ENCODE peak calls at places on chromosomes 5 and 9, in nine cellular contexts. B is astrocyte, N is thoracic aorta, G is BE2C, C is mammary epithelial cell, S is PC-9, Z is A673, H is cardiac muscle cell, L is pancreas. E is an unnamed sample.

GRCh38 chr5:64827703-64828102 is 59.0 kb downstream of the CWC27 start:
- DNase-seq in B (no peak), N (no peak), G (no peak), C (no peak), S (no peak), Z (no peak), H (peak; percentile 49), L (no peak), E (no peak)

GRCh38 chr9:127555830-127556820 is 56.0 kb upstream of the STXBP1 start:
- DNase-seq in B (peak; percentile 95), N (peak; percentile 87), G (no peak), C (peak; percentile 94), S (peak; percentile 94), Z (peak; percentile 82), H (peak; percentile 95), L (peak; percentile 73), E (peak; percentile 58)

GRCh38 chr9:4035809-4036208 is 264.1 kb downstream of the GLIS3 start:
- DNase-seq in B (no peak), N (no peak), G (no peak), C (no peak), S (no peak), Z (no peak), H (no peak), L (no peak), E (no peak)

GRCh38 chr5:120052916-120053828 is 410.9 kb upstream of the PRR16 start:
- DNase-seq in B (no peak), N (no peak), G (no peak), C (no peak), S (no peak), Z (no peak), H (no peak), L (no peak), E (no peak)

GRCh38 chr5:143583385-143583784 is 179.9 kb upstream of the NR3C1 start:
- DNase-seq in B (no peak), N (no peak), G (no peak), C (peak; percentile 9), S (no peak), Z (no peak), H (no peak), L (no peak), E (no peak)

GRCh38 chr5:62496876-62497275 is 81.7 kb upstream of the LRRC70 start:
- DNase-seq in B (no peak), N (no peak), G (no peak), C (no peak), S (no peak), Z (no peak), H (no peak), L (no peak), E (no peak)

GRCh38 chr9:21994996-21995651 is 533 bp downstream of the CDKN2B-AS1 start:
- DNase-seq in B (peak; percentile 63), N (no peak), G (peak; percentile 80), C (peak; percentile 80), S (peak; percentile 76), Z (no peak), H (peak; percentile 74), L (peak; percentile 49), E (peak; percentile 66)

GRCh38 chr5:99177796-99178195 is 249.0 kb upstream of the CHD1 start:
- DNase-seq in B (no peak), N (no peak), G (no peak), C (no peak), S (no peak), Z (no peak), H (no peak), L (no peak), E (no peak)

GRCh38 chr5:168681556-168682183 is 102.5 kb upstream of the PANK3 start:
- DNase-seq in B (peak; percentile 54), N (no peak), G (no peak), C (peak; percentile 27), S (no peak), Z (no peak), H (peak; percentile 80), L (no peak), E (peak; percentile 31)

GRCh38 chr5:159805021-159805420 is 111.3 kb upstream of the ADRA1B start:
- DNase-seq in B (peak; percentile 48), N (no peak), G (no peak), C (no peak), S (no peak), Z (no peak), H (peak; percentile 23), L (no peak), E (peak; percentile 25)

GRCh38 chr5:125302577-125302976 is 556.1 kb upstream of the ZNF608 start:
- DNase-seq in B (no peak), N (no peak), G (no peak), C (peak; percentile 25), S (no peak), Z (no peak), H (no peak), L (no peak), E (no peak)

GRCh38 chr5:179127136-179128040 is 67.2 kb downstream of the ZNF354C start:
- DNase-seq in B (no peak), N (no peak), G (no peak), C (no peak), S (no peak), Z (no peak), H (no peak), L (no peak), E (no peak)

GRCh38 chr5:165137701-165138100 is 1632.3 kb downstream of the MAT2B start:
- DNase-seq in B (no peak), N (no peak), G (no peak), C (no peak), S (no peak), Z (no peak), H (no peak), L (no peak), E (no peak)

GRCh38 chr9:135165756-135166519 is 78.5 kb downstream of the OLFM1 start:
- DNase-seq in B (no peak), N (no peak), G (peak; percentile 90), C (no peak), S (no peak), Z (no peak), H (no peak), L (no peak), E (no peak)

DNA sequence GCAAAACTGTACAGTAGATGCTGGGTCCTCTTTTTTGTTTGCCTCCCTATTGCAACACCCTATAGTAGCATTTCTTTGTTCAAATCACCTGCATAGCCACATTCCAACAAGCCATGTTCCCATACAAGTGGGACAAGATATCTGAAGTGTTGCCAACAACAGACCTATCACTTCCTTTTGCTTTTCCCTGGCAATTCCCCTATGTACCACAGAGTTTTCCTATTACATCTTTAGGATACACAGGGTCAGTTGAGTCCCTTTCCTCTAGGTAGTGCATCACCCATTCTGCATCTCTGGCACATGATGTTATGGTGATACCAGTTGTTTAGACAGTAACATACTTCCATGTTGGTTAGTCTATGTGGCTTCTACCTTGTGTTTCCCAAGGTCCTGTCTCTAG is 125.1 kb upstream of the FBXL7 start:
- DNase-seq in B (no peak), N (no peak), G (no peak), C (no peak), S (no peak), Z (no peak), H (no peak), L (no peak), E (no peak)
- H3K4me1 ChIP-seq in B (no peaks in the 10 kb centered on the region), N (no peaks in the 10 kb centered on the region), G (no peaks in the 10 kb centered on the region), C (no peaks in the 10 kb centered on the region), S (no peaks in the 10 kb centered on the region), Z (no peaks in the 10 kb centered on the region), H (no peaks in the 10 kb centered on the region), L (no peaks in the 10 kb centered on the region), E (no peaks in the 10 kb centered on the region)

GRCh38 chr5:66808663-66809062 is 212.5 kb downstream of the MAST4 start:
- DNase-seq in B (no peak), N (no peak), G (no peak), C (no peak), S (no peak), Z (no peak), H (no peak), L (no peak), E (no peak)

GRCh38 chr5:66810151-66810550 is 214.0 kb downstream of the MAST4 start:
- DNase-seq in B (no peak), N (no peak), G (no peak), C (no peak), S (no peak), Z (no peak), H (no peak), L (no peak), E (no peak)

GRCh38 chr5:66805514-66806430 is 209.6 kb downstream of the MAST4 start:
- DNase-seq in B (no peak), N (no peak), G (no peak), C (no peak), S (no peak), Z (no peak), H (no peak), L (no peak), E (no peak)

GRCh38 chr5:66810747-66811355 is 214.7 kb downstream of the MAST4 start:
- DNase-seq in B (no peak), N (no peak), G (no peak), C (no peak), S (no peak), Z (no peak), H (no peak), L (no peak), E (no peak)

DNA sequence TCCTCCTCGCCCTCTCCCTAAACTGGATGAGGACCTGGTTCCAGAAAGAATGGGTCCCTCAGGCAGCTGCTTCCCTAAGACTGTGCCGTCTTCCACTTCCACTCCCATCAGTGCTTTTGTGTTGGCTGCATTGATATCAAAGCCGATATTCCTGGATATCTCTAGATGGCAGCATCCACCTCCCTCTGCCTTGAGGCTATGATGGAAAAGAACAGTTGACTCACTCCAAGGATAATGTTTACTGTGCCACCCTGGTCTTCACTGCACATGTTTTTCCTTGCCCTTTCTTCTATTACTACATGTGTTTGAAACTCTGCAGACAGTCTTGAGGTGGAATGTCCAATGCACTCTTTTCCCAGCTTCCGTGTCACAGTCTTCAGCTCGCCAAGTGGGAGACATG is 211.6 kb downstream of the MAST4 start:
- DNase-seq in B (peak; percentile 38), N (no peak), G (peak; percentile 50), C (peak; percentile 80), S (peak; percentile 32), Z (peak; percentile 51), H (peak; percentile 64), L (no peak), E (no peak)
- TF ChIP-seq CTCF in B (peak; percentile 53), N (peak; percentile 24), G (peak; percentile 62), C (peak; percentile 75), S (peak; percentile 58), Z (peak; percentile 50), H (peak; percentile 45), L (no peak), E (peak; percentile 54)

DNA sequence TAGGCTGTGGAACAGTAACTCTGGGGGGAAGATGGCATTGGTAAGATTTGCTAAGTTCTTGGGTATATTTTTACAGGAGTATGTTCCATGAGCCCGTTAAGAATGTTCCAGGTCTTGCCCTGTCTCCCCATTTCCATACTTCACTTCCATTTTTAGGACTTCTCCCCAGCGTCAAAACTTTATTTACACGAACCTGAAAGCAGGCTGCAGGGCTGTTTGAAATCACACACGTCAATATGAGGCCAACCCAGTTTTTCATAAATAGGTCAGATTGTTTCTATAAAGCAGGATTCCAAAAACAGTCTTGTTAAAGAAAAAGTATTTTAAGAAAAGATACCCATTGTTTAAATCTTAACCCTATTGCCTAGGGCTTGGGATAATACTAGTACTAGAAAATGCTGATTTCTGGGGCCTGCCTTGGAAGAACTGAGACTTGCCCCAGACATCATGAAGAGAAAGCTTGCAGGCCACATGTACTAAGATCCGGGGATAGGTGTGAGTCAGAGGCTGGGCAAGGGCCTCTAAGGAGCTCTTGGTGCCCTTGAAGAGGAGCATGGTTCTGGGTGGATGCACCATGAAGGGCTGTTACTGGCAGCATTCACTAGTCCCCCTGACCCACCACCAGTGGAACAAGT is 24.2 kb downstream of the TRIO start:
- DNase-seq in B (peak; percentile 69), N (no peak), G (no peak), C (peak; percentile 55), S (no peak), Z (no peak), H (peak; percentile 38), L (no peak), E (no peak)
- H3K4me1 ChIP-seq in B (peaks cover 74% of the 10 kb centered on the region), N (peaks cover 63% of the 10 kb centered on the region), G (peaks cover 9% of the 10 kb centered on the region), C (peaks cover 50% of the 10 kb centered on the region), S (peaks cover 54% of the 10 kb centered on the region), Z (peaks cover 50% of the 10 kb centered on the region), H (peaks cover 17% of the 10 kb centered on the region), L (no peaks in the 10 kb centered on the region), E (peaks cover 73% of the 10 kb centered on the region)

GRCh38 chr9:73034962-73035361 is 82.1 kb upstream of the ALDH1A1 start:
- DNase-seq in B (no peak), N (no peak), G (no peak), C (no peak), S (no peak), Z (no peak), H (no peak), L (no peak), E (no peak)
- TF ChIP-seq CTCF in B (no peak), N (no peak), G (no peak), C (no peak), S (no peak), Z (peak; percentile 24), H (peak; percentile 26), L (no peak), E (no peak)

E was measured in left ventricle myocardium inferior.